ENCODE peak calls at places on chromosomes 1 and 21, in nine cellular contexts. One of them, this sample, is unnamed.

GRCh38 chr1:85328713-85329376 is 52.4 kb upstream of the BCL10 start:
- DNase-seq in MCF 10A: peak
- DNase-seq in H9: peak
- DNase-seq in body of pancreas: peak
- DNase-seq in ascending aorta: no peak
- DNase-seq in A549: peak
- DNase-seq in AG09319: peak
- DNase-seq in kidney: no peak
- DNase-seq in stomach: no peak
- DNase-seq in this sample: no peak

GRCh38 chr1:42206164-42206563 is 41.6 kb upstream of the GUCA2A start:
- DNase-seq in MCF 10A: no peak
- DNase-seq in H9: no peak
- DNase-seq in body of pancreas: no peak
- DNase-seq in ascending aorta: no peak
- DNase-seq in A549: no peak
- DNase-seq in AG09319: no peak
- DNase-seq in kidney: no peak
- DNase-seq in stomach: no peak
- DNase-seq in this sample: no peak

GRCh38 chr21:38853421-38853919 is 47.7 kb downstream of the ETS2 start:
- DNase-seq in MCF 10A: peak
- DNase-seq in H9: no peak
- DNase-seq in body of pancreas: peak
- DNase-seq in ascending aorta: no peak
- DNase-seq in A549: peak
- DNase-seq in AG09319: no peak
- DNase-seq in kidney: peak
- DNase-seq in stomach: peak
- DNase-seq in this sample: no peak

GRCh38 chr1:208169081-208169879 is 74.9 kb downstream of the PLXNA2 start:
- DNase-seq in MCF 10A: no peak
- DNase-seq in H9: no peak
- DNase-seq in body of pancreas: no peak
- DNase-seq in ascending aorta: no peak
- DNase-seq in A549: no peak
- DNase-seq in AG09319: no peak
- DNase-seq in kidney: no peak
- DNase-seq in stomach: no peak
- DNase-seq in this sample: no peak

GRCh38 chr21:41582866-41583265 is 74.9 kb upstream of the TMPRSS2 start:
- DNase-seq in MCF 10A: no peak
- DNase-seq in H9: no peak
- DNase-seq in body of pancreas: no peak
- DNase-seq in ascending aorta: no peak
- DNase-seq in A549: no peak
- DNase-seq in AG09319: no peak
- DNase-seq in kidney: no peak
- DNase-seq in stomach: peak
- DNase-seq in this sample: no peak

GRCh38 chr21:29287383-29287782 is 11.3 kb upstream of the BACH1 start:
- DNase-seq in MCF 10A: no peak
- DNase-seq in H9: no peak
- DNase-seq in body of pancreas: no peak
- DNase-seq in ascending aorta: no peak
- DNase-seq in A549: no peak
- DNase-seq in AG09319: no peak
- DNase-seq in kidney: no peak
- DNase-seq in stomach: no peak
- DNase-seq in this sample: no peak

GRCh38 chr1:14857436-14858195 is 259.1 kb downstream of the KAZN start:
- DNase-seq in MCF 10A: no peak
- DNase-seq in H9: no peak
- DNase-seq in body of pancreas: no peak
- DNase-seq in ascending aorta: no peak
- DNase-seq in A549: no peak
- DNase-seq in AG09319: no peak
- DNase-seq in kidney: no peak
- DNase-seq in stomach: no peak
- DNase-seq in this sample: no peak

GRCh38 chr21:38310619-38311018 is 53.8 kb downstream of the KCNJ15 start:
- DNase-seq in MCF 10A: peak
- DNase-seq in H9: no peak
- DNase-seq in body of pancreas: no peak
- DNase-seq in ascending aorta: no peak
- DNase-seq in A549: peak
- DNase-seq in AG09319: no peak
- DNase-seq in kidney: no peak
- DNase-seq in stomach: no peak
- DNase-seq in this sample: no peak

GRCh38 chr1:82534996-82535395 is 734.3 kb downstream of the ADGRL2 start:
- DNase-seq in MCF 10A: no peak
- DNase-seq in H9: no peak
- DNase-seq in body of pancreas: no peak
- DNase-seq in ascending aorta: no peak
- DNase-seq in A549: no peak
- DNase-seq in AG09319: no peak
- DNase-seq in kidney: no peak
- DNase-seq in stomach: no peak
- DNase-seq in this sample: no peak
- TF ChIP-seq CTCF in MCF 10A: no peak
- TF ChIP-seq CTCF in H9: no peak
- TF ChIP-seq CTCF in body of pancreas: no peak
- TF ChIP-seq CTCF in ascending aorta: no peak
- TF ChIP-seq CTCF in A549: no peak
- TF ChIP-seq CTCF in AG09319: no peak
- TF ChIP-seq CTCF in kidney: no peak
- TF ChIP-seq CTCF in stomach: no peak
- TF ChIP-seq CTCF in this sample: no peak

GRCh38 chr1:173267453-173267945 is 60.4 kb upstream of the TNFSF4 start:
- DNase-seq in MCF 10A: peak
- DNase-seq in H9: no peak
- DNase-seq in body of pancreas: no peak
- DNase-seq in ascending aorta: no peak
- DNase-seq in A549: no peak
- DNase-seq in AG09319: no peak
- DNase-seq in kidney: no peak
- DNase-seq in stomach: no peak
- DNase-seq in this sample: no peak

GRCh38 chr1:173270243-173270642 is 63.1 kb upstream of the TNFSF4 start:
- DNase-seq in MCF 10A: no peak
- DNase-seq in H9: no peak
- DNase-seq in body of pancreas: no peak
- DNase-seq in ascending aorta: no peak
- DNase-seq in A549: no peak
- DNase-seq in AG09319: no peak
- DNase-seq in kidney: no peak
- DNase-seq in stomach: no peak
- DNase-seq in this sample: no peak

GRCh38 chr1:173268261-173268660 is 61.1 kb upstream of the TNFSF4 start:
- DNase-seq in MCF 10A: no peak
- DNase-seq in H9: no peak
- DNase-seq in body of pancreas: no peak
- DNase-seq in ascending aorta: no peak
- DNase-seq in A549: no peak
- DNase-seq in AG09319: no peak
- DNase-seq in kidney: no peak
- DNase-seq in stomach: no peak
- DNase-seq in this sample: no peak

GRCh38 chr1:173268786-173269277 is 61.7 kb upstream of the TNFSF4 start:
- DNase-seq in MCF 10A: no peak
- DNase-seq in H9: no peak
- DNase-seq in body of pancreas: no peak
- DNase-seq in ascending aorta: no peak
- DNase-seq in A549: no peak
- DNase-seq in AG09319: no peak
- DNase-seq in kidney: no peak
- DNase-seq in stomach: no peak
- DNase-seq in this sample: no peak

GRCh38 chr1:173269490-173270230 is 62.5 kb upstream of the TNFSF4 start:
- DNase-seq in MCF 10A: peak
- DNase-seq in H9: no peak
- DNase-seq in body of pancreas: no peak
- DNase-seq in ascending aorta: no peak
- DNase-seq in A549: peak
- DNase-seq in AG09319: peak
- DNase-seq in kidney: no peak
- DNase-seq in stomach: no peak
- DNase-seq in this sample: no peak
- TF ChIP-seq CTCF in MCF 10A: no peak
- TF ChIP-seq CTCF in H9: no peak
- TF ChIP-seq CTCF in body of pancreas: no peak
- TF ChIP-seq CTCF in ascending aorta: no peak
- TF ChIP-seq CTCF in A549: no peak
- TF ChIP-seq CTCF in AG09319: no peak
- TF ChIP-seq CTCF in kidney: no peak
- TF ChIP-seq CTCF in stomach: no peak
- TF ChIP-seq CTCF in this sample: no peak

GRCh38 chr1:93717639-93718038 is 36.0 kb upstream of the BCAR3 start:
- DNase-seq in MCF 10A: no peak
- DNase-seq in H9: no peak
- DNase-seq in body of pancreas: no peak
- DNase-seq in ascending aorta: no peak
- DNase-seq in A549: no peak
- DNase-seq in AG09319: no peak
- DNase-seq in kidney: no peak
- DNase-seq in stomach: no peak
- DNase-seq in this sample: no peak

GRCh38 chr1:93720931-93721614 is 39.4 kb upstream of the BCAR3 start:
- DNase-seq in MCF 10A: no peak
- DNase-seq in H9: no peak
- DNase-seq in body of pancreas: no peak
- DNase-seq in ascending aorta: no peak
- DNase-seq in A549: no peak
- DNase-seq in AG09319: no peak
- DNase-seq in kidney: no peak
- DNase-seq in stomach: no peak
- DNase-seq in this sample: no peak

GRCh38 chr1:93723101-93723500 is 41.5 kb upstream of the BCAR3 start:
- DNase-seq in MCF 10A: no peak
- DNase-seq in H9: no peak
- DNase-seq in body of pancreas: no peak
- DNase-seq in ascending aorta: no peak
- DNase-seq in A549: peak
- DNase-seq in AG09319: no peak
- DNase-seq in kidney: no peak
- DNase-seq in stomach: no peak
- DNase-seq in this sample: no peak

GRCh38 chr1:93723733-93724270 is 42.2 kb upstream of the BCAR3 start:
- DNase-seq in MCF 10A: no peak
- DNase-seq in H9: no peak
- DNase-seq in body of pancreas: no peak
- DNase-seq in ascending aorta: no peak
- DNase-seq in A549: no peak
- DNase-seq in AG09319: no peak
- DNase-seq in kidney: no peak
- DNase-seq in stomach: no peak
- DNase-seq in this sample: no peak

GRCh38 chr1:93722081-93723031 is 40.7 kb upstream of the BCAR3 start:
- DNase-seq in MCF 10A: no peak
- DNase-seq in H9: no peak
- DNase-seq in body of pancreas: peak
- DNase-seq in ascending aorta: no peak
- DNase-seq in A549: no peak
- DNase-seq in AG09319: no peak
- DNase-seq in kidney: no peak
- DNase-seq in stomach: no peak
- DNase-seq in this sample: no peak
- TF ChIP-seq CTCF in MCF 10A: no peak
- TF ChIP-seq CTCF in H9: no peak
- TF ChIP-seq CTCF in body of pancreas: no peak
- TF ChIP-seq CTCF in ascending aorta: no peak
- TF ChIP-seq CTCF in A549: no peak
- TF ChIP-seq CTCF in AG09319: no peak
- TF ChIP-seq CTCF in kidney: peak
- TF ChIP-seq CTCF in stomach: no peak
- TF ChIP-seq CTCF in this sample: no peak

GRCh38 chr1:214660190-214660589 is 57.2 kb downstream of the CENPF start:
- DNase-seq in MCF 10A: no peak
- DNase-seq in H9: no peak
- DNase-seq in body of pancreas: no peak
- DNase-seq in ascending aorta: no peak
- DNase-seq in A549: no peak
- DNase-seq in AG09319: no peak
- DNase-seq in kidney: no peak
- DNase-seq in stomach: no peak
- DNase-seq in this sample: no peak

GRCh38 chr1:214658175-214658574 is 55.2 kb downstream of the CENPF start:
- DNase-seq in MCF 10A: no peak
- DNase-seq in H9: no peak
- DNase-seq in body of pancreas: no peak
- DNase-seq in ascending aorta: no peak
- DNase-seq in A549: no peak
- DNase-seq in AG09319: no peak
- DNase-seq in kidney: no peak
- DNase-seq in stomach: no peak
- DNase-seq in this sample: no peak

GRCh38 chr1:214660900-214661299 is 57.9 kb downstream of the CENPF start:
- DNase-seq in MCF 10A: peak
- DNase-seq in H9: no peak
- DNase-seq in body of pancreas: peak
- DNase-seq in ascending aorta: no peak
- DNase-seq in A549: peak
- DNase-seq in AG09319: peak
- DNase-seq in kidney: no peak
- DNase-seq in stomach: peak
- DNase-seq in this sample: no peak

GRCh38 chr1:214657299-214657698 is 54.3 kb downstream of the CENPF start:
- DNase-seq in MCF 10A: no peak
- DNase-seq in H9: no peak
- DNase-seq in body of pancreas: no peak
- DNase-seq in ascending aorta: no peak
- DNase-seq in A549: no peak
- DNase-seq in AG09319: no peak
- DNase-seq in kidney: no peak
- DNase-seq in stomach: no peak
- DNase-seq in this sample: no peak

GRCh38 chr1:214658785-214659184 is 55.8 kb downstream of the CENPF start:
- DNase-seq in MCF 10A: peak
- DNase-seq in H9: no peak
- DNase-seq in body of pancreas: peak
- DNase-seq in ascending aorta: no peak
- DNase-seq in A549: peak
- DNase-seq in AG09319: peak
- DNase-seq in kidney: no peak
- DNase-seq in stomach: no peak
- DNase-seq in this sample: no peak
- TF ChIP-seq CTCF in MCF 10A: peak
- TF ChIP-seq CTCF in H9: peak
- TF ChIP-seq CTCF in body of pancreas: no peak
- TF ChIP-seq CTCF in ascending aorta: no peak
- TF ChIP-seq CTCF in A549: peak
- TF ChIP-seq CTCF in AG09319: peak
- TF ChIP-seq CTCF in kidney: peak
- TF ChIP-seq CTCF in stomach: peak
- TF ChIP-seq CTCF in this sample: no peak

GRCh38 chr1:3590951-3591865 is 20.1 kb downstream of the MEGF6 start:
- DNase-seq in MCF 10A: no peak
- DNase-seq in H9: peak
- DNase-seq in body of pancreas: no peak
- DNase-seq in ascending aorta: no peak
- DNase-seq in A549: no peak
- DNase-seq in AG09319: no peak
- DNase-seq in kidney: no peak
- DNase-seq in stomach: no peak
- DNase-seq in this sample: no peak
- TF ChIP-seq CTCF in MCF 10A: no peak
- TF ChIP-seq CTCF in H9: peak
- TF ChIP-seq CTCF in body of pancreas: no peak
- TF ChIP-seq CTCF in ascending aorta: no peak
- TF ChIP-seq CTCF in A549: no peak
- TF ChIP-seq CTCF in AG09319: no peak
- TF ChIP-seq CTCF in kidney: no peak
- TF ChIP-seq CTCF in stomach: no peak
- TF ChIP-seq CTCF in this sample: no peak

GRCh38 chr1:22364764-22365163 is 86.9 kb upstream of the ZBTB40 start:
- DNase-seq in MCF 10A: no peak
- DNase-seq in H9: peak
- DNase-seq in body of pancreas: no peak
- DNase-seq in ascending aorta: no peak
- DNase-seq in A549: peak
- DNase-seq in AG09319: no peak
- DNase-seq in kidney: no peak
- DNase-seq in stomach: no peak
- DNase-seq in this sample: no peak
- TF ChIP-seq CTCF in MCF 10A: no peak
- TF ChIP-seq CTCF in H9: peak
- TF ChIP-seq CTCF in body of pancreas: no peak
- TF ChIP-seq CTCF in ascending aorta: no peak
- TF ChIP-seq CTCF in A549: no peak
- TF ChIP-seq CTCF in AG09319: no peak
- TF ChIP-seq CTCF in kidney: no peak
- TF ChIP-seq CTCF in stomach: no peak
- TF ChIP-seq CTCF in this sample: no peak